ENCODE peak calls at places on chromosomes 6 and 20, in ten cellular contexts. One of them, this sample, is unnamed.

GRCh38 chr6:9504191-9504590 is 910.7 kb downstream of the TFAP2A start:
- DNase-seq in fibroblast of lung: no peak
- DNase-seq in epithelial cell of esophagus: no peak
- DNase-seq in RWPE1: no peak
- DNase-seq in heart left ventricle: no peak
- DNase-seq in endothelial cell of umbilical vein: no peak
- DNase-seq in lower leg skin: no peak
- DNase-seq in thoracic aorta: no peak
- DNase-seq in GM06990: no peak
- DNase-seq in astrocyte of the cerebellum: no peak
- DNase-seq in this sample: no peak

GRCh38 chr20:47652794-47653193 is 132.5 kb downstream of the SULF2 start:
- DNase-seq in fibroblast of lung: no peak
- DNase-seq in lower leg skin: no peak
- DNase-seq in GM06990: no peak
- DNase-seq in epithelial cell of esophagus: no peak
- DNase-seq in astrocyte of the cerebellum: no peak
- DNase-seq in heart left ventricle: no peak
- DNase-seq in endothelial cell of umbilical vein: no peak
- DNase-seq in thoracic aorta: no peak
- DNase-seq in RWPE1: no peak
- DNase-seq in this sample: no peak

GRCh38 chr20:49445176-49445575 is 37.3 kb downstream of the KCNB1 start:
- DNase-seq in RWPE1: peak
- DNase-seq in heart left ventricle: no peak
- DNase-seq in epithelial cell of esophagus: peak
- DNase-seq in thoracic aorta: no peak
- DNase-seq in astrocyte of the cerebellum: no peak
- DNase-seq in endothelial cell of umbilical vein: peak
- DNase-seq in fibroblast of lung: no peak
- DNase-seq in GM06990: no peak
- DNase-seq in lower leg skin: no peak
- DNase-seq in this sample: no peak

GRCh38 chr6:113625850-113626249 is 231.3 kb upstream of the MARCKS start:
- DNase-seq in thoracic aorta: no peak
- DNase-seq in endothelial cell of umbilical vein: no peak
- DNase-seq in fibroblast of lung: no peak
- DNase-seq in lower leg skin: no peak
- DNase-seq in RWPE1: no peak
- DNase-seq in heart left ventricle: no peak
- DNase-seq in GM06990: peak
- DNase-seq in astrocyte of the cerebellum: no peak
- DNase-seq in epithelial cell of esophagus: no peak
- DNase-seq in this sample: no peak

GRCh38 chr20:32387262-32387661 is 29.1 kb downstream of the ASXL1 start:
- DNase-seq in heart left ventricle: no peak
- DNase-seq in endothelial cell of umbilical vein: no peak
- DNase-seq in fibroblast of lung: no peak
- DNase-seq in epithelial cell of esophagus: no peak
- DNase-seq in RWPE1: no peak
- DNase-seq in GM06990: no peak
- DNase-seq in thoracic aorta: no peak
- DNase-seq in astrocyte of the cerebellum: no peak
- DNase-seq in lower leg skin: no peak
- DNase-seq in this sample: no peak

GRCh38 chr6:33314515-33314942 is 651 bp upstream of the TAPBP start:
- DNase-seq in thoracic aorta: no peak
- DNase-seq in heart left ventricle: peak
- DNase-seq in astrocyte of the cerebellum: no peak
- DNase-seq in GM06990: peak
- DNase-seq in endothelial cell of umbilical vein: peak
- DNase-seq in RWPE1: peak
- DNase-seq in fibroblast of lung: peak
- DNase-seq in epithelial cell of esophagus: peak
- DNase-seq in lower leg skin: peak
- DNase-seq in this sample: no peak

GRCh38 chr20:43388267-43389081 is 69.2 kb upstream of the SRSF6 start:
- DNase-seq in heart left ventricle: peak
- DNase-seq in epithelial cell of esophagus: no peak
- DNase-seq in lower leg skin: no peak
- DNase-seq in GM06990: no peak
- DNase-seq in fibroblast of lung: no peak
- DNase-seq in astrocyte of the cerebellum: no peak
- DNase-seq in endothelial cell of umbilical vein: no peak
- DNase-seq in thoracic aorta: no peak
- DNase-seq in RWPE1: no peak
- DNase-seq in this sample: no peak

GRCh38 chr20:4435210-4435609 is 286.5 kb upstream of the PRND start:
- DNase-seq in lower leg skin: no peak
- DNase-seq in thoracic aorta: no peak
- DNase-seq in RWPE1: no peak
- DNase-seq in heart left ventricle: no peak
- DNase-seq in GM06990: no peak
- DNase-seq in astrocyte of the cerebellum: no peak
- DNase-seq in endothelial cell of umbilical vein: no peak
- DNase-seq in fibroblast of lung: peak
- DNase-seq in epithelial cell of esophagus: no peak
- DNase-seq in this sample: no peak

GRCh38 chr6:109240370-109241084 is 141.7 kb downstream of the CD164 start:
- DNase-seq in RWPE1: no peak
- DNase-seq in thoracic aorta: no peak
- DNase-seq in fibroblast of lung: no peak
- DNase-seq in endothelial cell of umbilical vein: no peak
- DNase-seq in epithelial cell of esophagus: no peak
- DNase-seq in astrocyte of the cerebellum: no peak
- DNase-seq in lower leg skin: no peak
- DNase-seq in GM06990: no peak
- DNase-seq in heart left ventricle: no peak
- DNase-seq in this sample: no peak

GRCh38 chr6:19842030-19842429 is 4.9 kb downstream of the ID4 start:
- DNase-seq in lower leg skin: no peak
- DNase-seq in heart left ventricle: no peak
- DNase-seq in fibroblast of lung: no peak
- DNase-seq in astrocyte of the cerebellum: no peak
- DNase-seq in epithelial cell of esophagus: no peak
- DNase-seq in endothelial cell of umbilical vein: no peak
- DNase-seq in GM06990: no peak
- DNase-seq in thoracic aorta: no peak
- DNase-seq in RWPE1: no peak
- DNase-seq in this sample: no peak

GRCh38 chr6:52087498-52087999 is at the start of gene PKHD1:
- DNase-seq in epithelial cell of esophagus: peak
- DNase-seq in thoracic aorta: no peak
- DNase-seq in heart left ventricle: no peak
- DNase-seq in endothelial cell of umbilical vein: peak
- DNase-seq in fibroblast of lung: no peak
- DNase-seq in RWPE1: peak
- DNase-seq in lower leg skin: no peak
- DNase-seq in GM06990: no peak
- DNase-seq in astrocyte of the cerebellum: no peak
- DNase-seq in this sample: no peak

GRCh38 chr6:69954733-69955132 is 88.4 kb downstream of the COL19A1 start:
- DNase-seq in epithelial cell of esophagus: no peak
- DNase-seq in thoracic aorta: no peak
- DNase-seq in astrocyte of the cerebellum: no peak
- DNase-seq in GM06990: no peak
- DNase-seq in RWPE1: no peak
- DNase-seq in endothelial cell of umbilical vein: no peak
- DNase-seq in lower leg skin: no peak
- DNase-seq in fibroblast of lung: no peak
- DNase-seq in heart left ventricle: no peak
- DNase-seq in this sample: no peak

DNA sequence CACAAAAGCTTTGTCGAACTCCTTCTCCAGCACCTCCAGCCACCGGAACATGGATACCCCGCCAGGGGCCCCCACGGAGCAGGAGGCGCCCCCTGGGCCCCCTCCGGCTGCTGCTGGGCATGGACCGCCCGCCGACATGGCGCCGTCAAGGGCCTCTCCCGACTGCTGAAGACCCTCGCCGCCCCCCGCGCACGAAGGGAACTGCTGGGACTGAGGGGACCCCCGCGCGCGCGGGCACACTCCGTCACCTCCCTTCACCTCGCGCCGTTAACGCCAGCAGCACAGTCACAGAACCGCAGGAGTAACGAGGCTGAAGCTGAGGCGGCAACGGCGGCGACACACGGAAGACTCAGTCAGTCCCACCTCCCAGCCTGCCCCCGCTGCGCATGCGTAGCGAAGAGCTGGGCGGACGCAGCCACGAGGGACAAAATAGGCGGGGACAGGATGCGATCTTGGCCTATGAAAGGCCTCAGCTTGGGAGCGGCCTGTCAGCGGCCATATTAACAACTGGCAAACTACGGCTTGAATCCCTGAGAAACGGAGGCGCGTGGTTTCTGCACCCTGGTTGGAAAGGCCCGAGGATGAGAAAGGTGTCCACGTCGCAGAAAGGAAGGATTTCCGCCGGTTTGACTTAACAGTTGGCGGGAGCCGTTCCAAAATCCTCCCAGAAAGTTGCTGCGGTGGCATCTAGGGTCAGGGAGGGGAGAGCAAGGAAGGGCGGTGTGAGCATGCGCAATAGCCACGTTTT is at the start of gene GOPC:
- DNase-seq in epithelial cell of esophagus: peak
- DNase-seq in fibroblast of lung: peak
- DNase-seq in astrocyte of the cerebellum: peak
- DNase-seq in GM06990: peak
- DNase-seq in heart left ventricle: peak
- DNase-seq in endothelial cell of umbilical vein: peak
- DNase-seq in lower leg skin: peak
- DNase-seq in RWPE1: peak
- DNase-seq in thoracic aorta: peak
- DNase-seq in this sample: peak
- TF ChIP-seq CTCF in epithelial cell of esophagus: no peak
- TF ChIP-seq CTCF in fibroblast of lung: peak
- TF ChIP-seq CTCF in astrocyte of the cerebellum: peak
- TF ChIP-seq CTCF in GM06990: peak
- TF ChIP-seq CTCF in heart left ventricle: peak
- TF ChIP-seq CTCF in endothelial cell of umbilical vein: peak
- TF ChIP-seq CTCF in lower leg skin: no peak
- TF ChIP-seq CTCF in RWPE1: no peak
- TF ChIP-seq CTCF in thoracic aorta: no peak
- TF ChIP-seq CTCF in this sample: peak

DNA sequence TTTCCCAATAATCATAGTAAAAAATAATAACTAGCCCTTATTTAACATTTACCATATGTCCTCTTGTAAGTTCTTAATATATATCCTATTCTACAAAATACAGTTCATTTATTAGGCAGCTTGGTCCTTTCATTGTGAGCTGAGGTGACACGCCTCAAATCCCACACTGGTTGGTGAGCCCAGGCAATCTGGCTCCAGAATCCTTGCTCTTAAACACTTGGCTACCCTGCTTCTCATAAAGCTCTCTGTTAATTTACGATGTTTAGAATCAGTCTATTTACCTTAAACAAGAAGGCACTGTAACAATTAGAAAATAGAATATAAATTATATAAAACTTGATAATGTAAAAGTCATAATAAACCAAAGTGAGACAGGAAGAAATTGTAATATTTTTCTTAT is 2.5 kb downstream of the EPM2A start:
- DNase-seq in GM06990: no peak
- DNase-seq in lower leg skin: no peak
- DNase-seq in endothelial cell of umbilical vein: no peak
- DNase-seq in astrocyte of the cerebellum: no peak
- DNase-seq in heart left ventricle: no peak
- DNase-seq in RWPE1: no peak
- DNase-seq in epithelial cell of esophagus: no peak
- DNase-seq in thoracic aorta: no peak
- DNase-seq in fibroblast of lung: no peak
- DNase-seq in this sample: no peak
- TF ChIP-seq CTCF in GM06990: no peak
- TF ChIP-seq CTCF in lower leg skin: no peak
- TF ChIP-seq CTCF in endothelial cell of umbilical vein: no peak
- TF ChIP-seq CTCF in astrocyte of the cerebellum: no peak
- TF ChIP-seq CTCF in heart left ventricle: no peak
- TF ChIP-seq CTCF in RWPE1: no peak
- TF ChIP-seq CTCF in epithelial cell of esophagus: no peak
- TF ChIP-seq CTCF in thoracic aorta: no peak
- TF ChIP-seq CTCF in fibroblast of lung: no peak
- TF ChIP-seq CTCF in this sample: no peak

GRCh38 chr6:63121166-63121565 is 90.1 kb upstream of the FKBP1C start:
- DNase-seq in GM06990: no peak
- DNase-seq in epithelial cell of esophagus: peak
- DNase-seq in thoracic aorta: no peak
- DNase-seq in endothelial cell of umbilical vein: no peak
- DNase-seq in fibroblast of lung: no peak
- DNase-seq in astrocyte of the cerebellum: no peak
- DNase-seq in RWPE1: no peak
- DNase-seq in heart left ventricle: no peak
- DNase-seq in lower leg skin: no peak
- DNase-seq in this sample: no peak
- TF ChIP-seq CTCF in GM06990: no peak
- TF ChIP-seq CTCF in epithelial cell of esophagus: no peak
- TF ChIP-seq CTCF in thoracic aorta: no peak
- TF ChIP-seq CTCF in endothelial cell of umbilical vein: no peak
- TF ChIP-seq CTCF in fibroblast of lung: no peak
- TF ChIP-seq CTCF in astrocyte of the cerebellum: no peak
- TF ChIP-seq CTCF in RWPE1: no peak
- TF ChIP-seq CTCF in heart left ventricle: no peak
- TF ChIP-seq CTCF in lower leg skin: no peak
- TF ChIP-seq CTCF in this sample: no peak

DNA sequence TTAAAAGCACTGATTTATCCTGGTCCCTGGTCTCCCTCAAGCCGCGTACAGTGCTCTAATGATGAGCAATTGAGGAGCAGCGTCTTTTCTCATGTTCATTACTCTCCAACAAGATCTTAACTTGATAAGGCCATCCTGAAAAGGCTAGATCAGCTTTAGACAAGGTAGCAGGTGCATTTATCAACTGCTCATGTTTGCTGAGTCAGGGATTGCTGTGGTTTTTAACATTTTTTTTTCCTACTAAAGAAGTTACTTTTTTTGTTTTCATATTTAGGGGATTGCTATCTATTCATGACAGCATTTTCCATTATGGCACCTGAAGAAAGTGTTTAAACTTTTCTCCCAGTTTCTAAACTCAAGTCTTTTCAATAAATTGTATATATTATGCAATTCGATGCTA is 1066.5 kb upstream of the MAP3K7 start:
- DNase-seq in epithelial cell of esophagus: no peak
- DNase-seq in lower leg skin: no peak
- DNase-seq in fibroblast of lung: no peak
- DNase-seq in endothelial cell of umbilical vein: no peak
- DNase-seq in astrocyte of the cerebellum: no peak
- DNase-seq in RWPE1: no peak
- DNase-seq in GM06990: no peak
- DNase-seq in heart left ventricle: no peak
- DNase-seq in thoracic aorta: no peak
- DNase-seq in this sample: no peak
- TF ChIP-seq CTCF in epithelial cell of esophagus: no peak
- TF ChIP-seq CTCF in lower leg skin: no peak
- TF ChIP-seq CTCF in fibroblast of lung: no peak
- TF ChIP-seq CTCF in endothelial cell of umbilical vein: no peak
- TF ChIP-seq CTCF in astrocyte of the cerebellum: no peak
- TF ChIP-seq CTCF in RWPE1: no peak
- TF ChIP-seq CTCF in GM06990: no peak
- TF ChIP-seq CTCF in heart left ventricle: no peak
- TF ChIP-seq CTCF in thoracic aorta: no peak
- TF ChIP-seq CTCF in this sample: no peak